ENCODE peak calls at places on chromosome 17, in nine cellular contexts. W is NCI-H1694 treated with DMSO at 0.1 percent for 48 hours, M is mammary epithelial cell, J is T-helper 22 cell, V is GM23338, B is gastrocnemius medialis, O is heart right ventricle, S is WTC11, X is NCI-H2029 treated with DMSO at 0.1 percent for 48 hours. I is an unnamed sample.

GRCh38 chr17:34313164-34313563 is 6.1 kb upstream of the CCL8 start:
- DNase-seq in W (no peak), M (no peak), J (no peak), V (no peak), B (no peak), O (no peak), S (no peak), X (no peak), I (no peak)

GRCh38 chr17:66414528-66415175 is 112.2 kb downstream of the PRKCA start:
- DNase-seq in W (no peak), M (no peak), J (no peak), V (no peak), B (no peak), O (no peak), S (no peak), X (no peak), I (no peak)

GRCh38 chr17:31224366-31224765 is 72.7 kb downstream of the OMG start:
- DNase-seq in W (no peak), M (no peak), J (no peak), V (no peak), B (no peak), O (no peak), S (no peak), X (no peak), I (no peak)

GRCh38 chr17:16040710-16041251 is 41.2 kb downstream of the TTC19 start:
- DNase-seq in W (no peak), M (no peak), J (no peak), V (no peak), B (no peak), O (no peak), S (no peak), X (no peak), I (peak; percentile 32)

GRCh38 chr17:58121925-58122324 is 26.3 kb upstream of the OR4D1 start:
- DNase-seq in W (peak; percentile 32), M (peak; percentile 20), J (peak; percentile 6), V (peak; percentile 69), B (no peak), O (no peak), S (peak; percentile 23), X (no peak), I (no peak)

GRCh38 chr17:27471321-27472269 is 15.3 kb downstream of the KSR1 start:
- DNase-seq in W (no peak), M (peak; percentile 96), J (peak; percentile 58), V (no peak), B (no peak), O (no peak), S (no peak), X (no peak), I (no peak)

GRCh38 chr17:7261377-7262191 is 694 bp downstream of the CLDN7 start:
- DNase-seq in W (no peak), M (no peak), J (no peak), V (peak; percentile 20), B (no peak), O (no peak), S (peak; percentile 27), X (no peak), I (no peak)

GRCh38 chr17:9021158-9021984 is at the start of gene NTN1:
- DNase-seq in W (peak; percentile 30), M (peak; percentile 61), J (peak; percentile 17), V (peak; percentile 62), B (no peak), O (peak; percentile 57), S (peak; percentile 64), X (no peak), I (no peak)

GRCh38 chr17:57629470-57629869 is 115.6 kb downstream of the CCDC182 start:
- DNase-seq in W (no peak), M (no peak), J (no peak), V (no peak), B (no peak), O (no peak), S (no peak), X (no peak), I (no peak)

GRCh38 chr17:80599546-80600305 is 55.1 kb downstream of the RPTOR start:
- DNase-seq in W (no peak), M (no peak), J (no peak), V (no peak), B (no peak), O (no peak), S (no peak), X (no peak), I (no peak)

GRCh38 chr17:2691965-2692780 is 19.4 kb downstream of the CLUH start:
- DNase-seq in W (no peak), M (no peak), J (no peak), V (peak; percentile 78), B (no peak), O (no peak), S (no peak), X (no peak), I (peak; percentile 50)

GRCh38 chr17:37039269-37039668 is 90.5 kb downstream of the AATF start:
- DNase-seq in W (no peak), M (no peak), J (no peak), V (no peak), B (no peak), O (no peak), S (no peak), X (no peak), I (no peak)

GRCh38 chr17:48240562-48241130 is 133.1 kb downstream of the SNX11 start:
- DNase-seq in W (no peak), M (peak; percentile 42), J (no peak), V (no peak), B (no peak), O (no peak), S (no peak), X (no peak), I (no peak)

GRCh38 chr17:8892338-8892690 is 24.8 kb upstream of the PIK3R6 start:
- DNase-seq in W (no peak), M (no peak), J (no peak), V (no peak), B (no peak), O (no peak), S (no peak), X (no peak), I (no peak)

GRCh38 chr17:70905796-70906195 is 736.5 kb downstream of the KCNJ2 start:
- DNase-seq in W (no peak), M (peak; percentile 75), J (no peak), V (no peak), B (no peak), O (peak; percentile 22), S (no peak), X (no peak), I (no peak)

GRCh38 chr17:12813680-12814079 is 24.4 kb downstream of the ARHGAP44 start:
- DNase-seq in W (no peak), M (no peak), J (no peak), V (no peak), B (no peak), O (no peak), S (no peak), X (no peak), I (no peak)

GRCh38 chr17:79000396-79001189 is 9.0 kb downstream of the CANT1 start:
- DNase-seq in W (peak; percentile 78), M (no peak), J (no peak), V (no peak), B (no peak), O (no peak), S (no peak), X (no peak), I (no peak)

GRCh38 chr17:42698736-42699414 is 16.5 kb downstream of the CNTNAP1 start:
- DNase-seq in W (no peak), M (no peak), J (no peak), V (no peak), B (no peak), O (no peak), S (no peak), X (no peak), I (no peak)

GRCh38 chr17:13953871-13954270 is 115.4 kb upstream of the COX10 start:
- DNase-seq in W (no peak), M (no peak), J (no peak), V (no peak), B (no peak), O (no peak), S (no peak), X (no peak), I (no peak)

GRCh38 chr17:10063730-10064221 is 134.6 kb downstream of the GAS7 start:
- DNase-seq in W (no peak), M (no peak), J (no peak), V (no peak), B (no peak), O (no peak), S (no peak), X (no peak), I (no peak)

GRCh38 chr17:77470800-77471733 is 330.3 kb downstream of the SEC14L1 start:
- DNase-seq in W (no peak), M (no peak), J (no peak), V (peak; percentile 75), B (no peak), O (peak; percentile 70), S (peak; percentile 67), X (no peak), I (no peak)

GRCh38 chr17:39199986-39200879 is at the start of gene RPL19:
- DNase-seq in W (peak; percentile 96), M (peak; percentile 85), J (peak; percentile 82), V (peak; percentile 98), B (peak; percentile 92), O (peak; percentile 82), S (peak; percentile 83), X (peak; percentile 94), I (peak; percentile 90)

GRCh38 chr17:75808905-75809621 is 24.5 kb downstream of the UNK start:
- DNase-seq in W (no peak), M (peak; percentile 86), J (no peak), V (no peak), B (peak; percentile 73), O (no peak), S (no peak), X (no peak), I (peak; percentile 61)

GRCh38 chr17:12549499-12549901 is 116.2 kb upstream of the MYOCD start:
- DNase-seq in W (no peak), M (no peak), J (no peak), V (no peak), B (no peak), O (no peak), S (no peak), X (no peak), I (no peak)

GRCh38 chr17:5555254-5555653 is 29.1 kb downstream of the NLRP1 start:
- DNase-seq in W (no peak), M (peak; percentile 82), J (no peak), V (no peak), B (no peak), O (no peak), S (no peak), X (no peak), I (no peak)

GRCh38 chr17:16002708-16003265 is 3.2 kb downstream of the TTC19 start:
- DNase-seq in W (no peak), M (no peak), J (no peak), V (no peak), B (no peak), O (no peak), S (no peak), X (no peak), I (no peak)

GRCh38 chr17:61997649-61998048 is 67.4 kb downstream of the MED13 start:
- DNase-seq in W (no peak), M (peak; percentile 55), J (no peak), V (no peak), B (no peak), O (no peak), S (no peak), X (peak; percentile 10), I (no peak)

GRCh38 chr17:64006361-64007088 is 8.4 kb downstream of the PRR29 start:
- DNase-seq in W (no peak), M (no peak), J (no peak), V (no peak), B (no peak), O (peak; percentile 80), S (no peak), X (no peak), I (no peak)

GRCh38 chr17:31724026-31724425 is 135.0 kb downstream of the COPRS start:
- DNase-seq in W (no peak), M (peak; percentile 4), J (no peak), V (no peak), B (no peak), O (no peak), S (no peak), X (no peak), I (no peak)

GRCh38 chr17:13777003-13777402 is 175.3 kb upstream of the HS3ST3A1 start:
- DNase-seq in W (no peak), M (no peak), J (no peak), V (no peak), B (no peak), O (no peak), S (no peak), X (no peak), I (no peak)

GRCh38 chr17:64091571-64091970 is 38.4 kb downstream of the ERN1 start:
- DNase-seq in W (no peak), M (no peak), J (no peak), V (no peak), B (no peak), O (no peak), S (no peak), X (no peak), I (no peak)

I was measured in breast epithelium.